ENCODE peak calls at places on chromosomes 11 and 22, in nine cellular contexts. One of them, this sample, is unnamed. For H3K4me1, the result is how much of the 10 kb centered on the place peaks cover.

GRCh38 chr11:33655842-33656600 is 44.6 kb downstream of the C11orf91 start:
- DNase-seq in osteoblast: no peak
- DNase-seq in tibial artery: no peak
- DNase-seq in GM23338: no peak
- DNase-seq in hepatocyte: no peak
- DNase-seq in PC-9: no peak
- DNase-seq in SJSA1: peak
- DNase-seq in fibroblast of lung: no peak
- DNase-seq in mucosa of descending colon: no peak
- DNase-seq in this sample: no peak

GRCh38 chr11:57379732-57380131 is 1.2 kb downstream of the PRG3 start:
- DNase-seq in PC-9: peak
- DNase-seq in GM23338: peak
- DNase-seq in osteoblast: no peak
- DNase-seq in hepatocyte: peak
- DNase-seq in fibroblast of lung: peak
- DNase-seq in tibial artery: no peak
- DNase-seq in SJSA1: no peak
- DNase-seq in mucosa of descending colon: peak
- DNase-seq in this sample: no peak

GRCh38 chr11:18769802-18770456 is 21.7 kb downstream of the PTPN5 start:
- DNase-seq in mucosa of descending colon: peak
- DNase-seq in PC-9: no peak
- DNase-seq in fibroblast of lung: no peak
- DNase-seq in osteoblast: no peak
- DNase-seq in hepatocyte: peak
- DNase-seq in tibial artery: no peak
- DNase-seq in GM23338: peak
- DNase-seq in SJSA1: no peak
- DNase-seq in this sample: no peak

GRCh38 chr22:39719559-39720450 is 149.3 kb downstream of the CACNA1I start:
- DNase-seq in SJSA1: no peak
- DNase-seq in osteoblast: peak
- DNase-seq in PC-9: no peak
- DNase-seq in GM23338: no peak
- DNase-seq in hepatocyte: no peak
- DNase-seq in fibroblast of lung: no peak
- DNase-seq in tibial artery: no peak
- DNase-seq in mucosa of descending colon: no peak
- DNase-seq in this sample: no peak

GRCh38 chr11:134682577-134682976 is 270.5 kb upstream of the B3GAT1 start:
- DNase-seq in osteoblast: no peak
- DNase-seq in PC-9: no peak
- DNase-seq in fibroblast of lung: no peak
- DNase-seq in SJSA1: no peak
- DNase-seq in hepatocyte: no peak
- DNase-seq in tibial artery: no peak
- DNase-seq in mucosa of descending colon: no peak
- DNase-seq in GM23338: no peak
- DNase-seq in this sample: no peak

GRCh38 chr11:120985718-120986569 is 38.0 kb upstream of the TBCEL start:
- DNase-seq in PC-9: peak
- DNase-seq in fibroblast of lung: peak
- DNase-seq in osteoblast: peak
- DNase-seq in hepatocyte: peak
- DNase-seq in tibial artery: no peak
- DNase-seq in SJSA1: peak
- DNase-seq in GM23338: peak
- DNase-seq in mucosa of descending colon: peak
- DNase-seq in this sample: no peak

GRCh38 chr11:66022401-66023185 is 3.7 kb downstream of the CATSPER1 start:
- DNase-seq in SJSA1: peak
- DNase-seq in hepatocyte: peak
- DNase-seq in osteoblast: peak
- DNase-seq in mucosa of descending colon: peak
- DNase-seq in GM23338: peak
- DNase-seq in PC-9: peak
- DNase-seq in tibial artery: peak
- DNase-seq in fibroblast of lung: peak
- DNase-seq in this sample: peak

GRCh38 chr11:111766834-111767142 is 599 bp upstream of the PPP2R1B start:
- DNase-seq in PC-9: no peak
- DNase-seq in fibroblast of lung: no peak
- DNase-seq in hepatocyte: no peak
- DNase-seq in osteoblast: no peak
- DNase-seq in SJSA1: no peak
- DNase-seq in mucosa of descending colon: no peak
- DNase-seq in GM23338: no peak
- DNase-seq in tibial artery: no peak
- DNase-seq in this sample: no peak

GRCh38 chr22:29846290-29846689 is 8.2 kb upstream of the ASCC2 start:
- DNase-seq in GM23338: no peak
- DNase-seq in SJSA1: no peak
- DNase-seq in mucosa of descending colon: no peak
- DNase-seq in PC-9: no peak
- DNase-seq in hepatocyte: no peak
- DNase-seq in fibroblast of lung: no peak
- DNase-seq in osteoblast: no peak
- DNase-seq in tibial artery: no peak
- DNase-seq in this sample: no peak

GRCh38 chr11:110858556-110858921 is 146.3 kb upstream of the ARHGAP20 start:
- DNase-seq in SJSA1: no peak
- DNase-seq in GM23338: no peak
- DNase-seq in tibial artery: peak
- DNase-seq in PC-9: no peak
- DNase-seq in mucosa of descending colon: peak
- DNase-seq in osteoblast: no peak
- DNase-seq in hepatocyte: peak
- DNase-seq in fibroblast of lung: peak
- DNase-seq in this sample: peak

GRCh38 chr11:35035894-35036408 is 103.0 kb upstream of the CD44 start:
- DNase-seq in fibroblast of lung: peak
- DNase-seq in hepatocyte: no peak
- DNase-seq in mucosa of descending colon: no peak
- DNase-seq in SJSA1: peak
- DNase-seq in GM23338: no peak
- DNase-seq in osteoblast: no peak
- DNase-seq in PC-9: peak
- DNase-seq in tibial artery: no peak
- DNase-seq in this sample: no peak
- H3K4me1 ChIP-seq in fibroblast of lung: under half
- H3K4me1 ChIP-seq in hepatocyte: under half
- H3K4me1 ChIP-seq in mucosa of descending colon: under half
- H3K4me1 ChIP-seq in SJSA1: half or more
- H3K4me1 ChIP-seq in GM23338: under half
- H3K4me1 ChIP-seq in osteoblast: under half
- H3K4me1 ChIP-seq in PC-9: half or more
- H3K4me1 ChIP-seq in tibial artery: under half
- H3K4me1 ChIP-seq in this sample: under half

GRCh38 chr11:75159081-75159953 is 8.4 kb downstream of the SLCO2B1 start:
- DNase-seq in mucosa of descending colon: peak
- DNase-seq in hepatocyte: peak
- DNase-seq in osteoblast: peak
- DNase-seq in SJSA1: no peak
- DNase-seq in tibial artery: no peak
- DNase-seq in fibroblast of lung: no peak
- DNase-seq in PC-9: no peak
- DNase-seq in GM23338: peak
- DNase-seq in this sample: no peak

GRCh38 chr11:75162954-75163353 is 12.0 kb downstream of the SLCO2B1 start:
- DNase-seq in osteoblast: no peak
- DNase-seq in fibroblast of lung: no peak
- DNase-seq in SJSA1: no peak
- DNase-seq in GM23338: no peak
- DNase-seq in hepatocyte: no peak
- DNase-seq in PC-9: no peak
- DNase-seq in tibial artery: no peak
- DNase-seq in mucosa of descending colon: no peak
- DNase-seq in this sample: no peak

GRCh38 chr11:75160328-75160757 is 9.4 kb downstream of the SLCO2B1 start:
- DNase-seq in SJSA1: no peak
- DNase-seq in hepatocyte: no peak
- DNase-seq in osteoblast: no peak
- DNase-seq in fibroblast of lung: no peak
- DNase-seq in PC-9: no peak
- DNase-seq in mucosa of descending colon: peak
- DNase-seq in tibial artery: no peak
- DNase-seq in GM23338: no peak
- DNase-seq in this sample: no peak

GRCh38 chr11:75160880-75161279 is 10.0 kb downstream of the SLCO2B1 start:
- DNase-seq in tibial artery: no peak
- DNase-seq in PC-9: no peak
- DNase-seq in SJSA1: no peak
- DNase-seq in fibroblast of lung: no peak
- DNase-seq in GM23338: no peak
- DNase-seq in hepatocyte: no peak
- DNase-seq in osteoblast: no peak
- DNase-seq in mucosa of descending colon: no peak
- DNase-seq in this sample: no peak

DNA sequence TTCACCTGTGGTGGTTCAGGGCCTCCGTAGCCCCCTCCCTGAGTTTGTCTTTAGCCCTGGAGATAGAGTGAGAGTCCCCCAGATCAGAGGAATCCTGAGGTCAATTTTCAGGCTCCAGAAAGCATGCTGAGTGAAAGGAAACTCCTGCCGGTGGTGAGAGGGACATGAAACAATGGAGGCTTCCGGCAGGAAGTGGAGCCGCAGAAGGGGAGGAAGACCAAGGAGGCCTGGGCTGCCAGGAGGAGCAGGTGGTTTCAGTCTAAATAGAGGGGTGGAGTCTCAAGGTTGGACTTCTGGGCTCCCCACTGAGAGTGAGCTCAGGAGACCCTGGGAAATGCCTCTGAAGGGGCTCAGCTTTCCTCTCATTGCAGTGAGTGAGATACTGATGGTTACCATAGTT is 10.6 kb downstream of the SLCO2B1 start:
- DNase-seq in mucosa of descending colon: no peak
- DNase-seq in PC-9: no peak
- DNase-seq in GM23338: no peak
- DNase-seq in fibroblast of lung: no peak
- DNase-seq in SJSA1: no peak
- DNase-seq in osteoblast: no peak
- DNase-seq in hepatocyte: no peak
- DNase-seq in tibial artery: no peak
- DNase-seq in this sample: no peak
- H3K4me1 ChIP-seq in mucosa of descending colon: under half
- H3K4me1 ChIP-seq in PC-9: under half
- H3K4me1 ChIP-seq in GM23338: under half
- H3K4me1 ChIP-seq in fibroblast of lung: under half
- H3K4me1 ChIP-seq in SJSA1: under half
- H3K4me1 ChIP-seq in osteoblast: under half
- H3K4me1 ChIP-seq in hepatocyte: half or more
- H3K4me1 ChIP-seq in tibial artery: under half
- H3K4me1 ChIP-seq in this sample: under half

GRCh38 chr22:20427104-20427944 is 10.3 kb downstream of the SCARF2 start:
- DNase-seq in osteoblast: peak
- DNase-seq in PC-9: no peak
- DNase-seq in SJSA1: no peak
- DNase-seq in fibroblast of lung: no peak
- DNase-seq in GM23338: no peak
- DNase-seq in tibial artery: no peak
- DNase-seq in mucosa of descending colon: no peak
- DNase-seq in hepatocyte: no peak
- DNase-seq in this sample: no peak

GRCh38 chr22:20429254-20430100 is 8.1 kb downstream of the SCARF2 start:
- DNase-seq in fibroblast of lung: no peak
- DNase-seq in hepatocyte: peak
- DNase-seq in osteoblast: peak
- DNase-seq in SJSA1: no peak
- DNase-seq in mucosa of descending colon: peak
- DNase-seq in tibial artery: no peak
- DNase-seq in PC-9: peak
- DNase-seq in GM23338: peak
- DNase-seq in this sample: no peak

GRCh38 chr22:20428496-20429253 is 8.9 kb downstream of the SCARF2 start:
- DNase-seq in hepatocyte: no peak
- DNase-seq in PC-9: no peak
- DNase-seq in mucosa of descending colon: no peak
- DNase-seq in fibroblast of lung: no peak
- DNase-seq in SJSA1: no peak
- DNase-seq in osteoblast: peak
- DNase-seq in tibial artery: no peak
- DNase-seq in GM23338: no peak
- DNase-seq in this sample: no peak

GRCh38 chr22:20425821-20426615 is 11.6 kb downstream of the SCARF2 start:
- DNase-seq in PC-9: no peak
- DNase-seq in SJSA1: no peak
- DNase-seq in mucosa of descending colon: no peak
- DNase-seq in fibroblast of lung: no peak
- DNase-seq in GM23338: peak
- DNase-seq in hepatocyte: no peak
- DNase-seq in osteoblast: peak
- DNase-seq in tibial artery: no peak
- DNase-seq in this sample: no peak

DNA sequence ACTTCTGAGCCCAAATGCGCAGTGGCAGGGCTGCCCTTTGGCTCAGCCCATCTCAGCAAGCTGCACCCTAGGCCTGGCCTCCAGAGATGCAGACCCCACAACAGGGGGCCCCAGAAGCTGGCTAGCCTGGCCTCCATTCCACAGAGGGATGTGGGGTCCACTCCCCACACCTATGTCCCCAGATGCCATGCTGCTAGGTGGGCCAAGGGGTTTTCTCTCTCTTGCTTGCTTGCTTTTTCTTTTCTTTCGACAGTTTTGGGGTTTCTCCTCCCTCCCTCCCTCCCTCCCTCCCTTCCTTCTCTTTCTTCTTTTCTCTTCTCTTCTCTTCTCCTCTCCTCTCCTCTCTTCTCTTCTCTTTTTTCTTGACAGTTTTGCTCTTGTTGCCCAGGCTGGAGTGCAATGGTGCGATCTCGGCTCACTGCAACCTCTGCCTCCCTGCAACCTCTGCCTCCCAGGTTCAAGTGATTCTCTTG is 9.6 kb downstream of the SCARF2 start:
- DNase-seq in hepatocyte: no peak
- DNase-seq in mucosa of descending colon: no peak
- DNase-seq in SJSA1: no peak
- DNase-seq in tibial artery: no peak
- DNase-seq in PC-9: no peak
- DNase-seq in fibroblast of lung: no peak
- DNase-seq in GM23338: no peak
- DNase-seq in osteoblast: peak
- DNase-seq in this sample: no peak
- H3K4me1 ChIP-seq in hepatocyte: under half
- H3K4me1 ChIP-seq in mucosa of descending colon: under half
- H3K4me1 ChIP-seq in SJSA1: under half
- H3K4me1 ChIP-seq in tibial artery: under half
- H3K4me1 ChIP-seq in PC-9: under half
- H3K4me1 ChIP-seq in fibroblast of lung: under half
- H3K4me1 ChIP-seq in GM23338: under half
- H3K4me1 ChIP-seq in osteoblast: under half
- H3K4me1 ChIP-seq in this sample: under half

DNA sequence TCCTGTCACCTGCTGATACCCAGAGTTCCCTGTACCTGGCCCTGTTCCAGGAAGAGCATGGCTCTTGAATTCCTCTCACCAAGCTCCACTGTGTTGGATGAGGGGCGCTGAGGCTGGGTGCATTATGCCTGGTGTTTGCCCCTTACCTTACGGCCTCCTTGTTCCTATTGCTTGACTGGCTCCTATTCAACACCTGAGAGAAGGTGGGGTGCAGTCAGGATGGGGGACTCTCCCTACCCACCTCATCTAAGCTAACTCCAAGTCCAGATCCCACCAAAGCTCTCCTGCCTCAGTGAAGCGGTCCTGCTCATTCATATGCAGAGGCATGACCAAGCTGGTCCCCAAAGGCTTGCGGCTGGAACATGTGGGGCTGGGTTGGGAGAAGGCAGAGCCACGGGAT is 35.8 kb upstream of the RIC3 start:
- DNase-seq in osteoblast: peak
- DNase-seq in fibroblast of lung: no peak
- DNase-seq in mucosa of descending colon: no peak
- DNase-seq in tibial artery: no peak
- DNase-seq in SJSA1: no peak
- DNase-seq in hepatocyte: no peak
- DNase-seq in GM23338: no peak
- DNase-seq in PC-9: no peak
- DNase-seq in this sample: no peak
- H3K4me1 ChIP-seq in osteoblast: under half
- H3K4me1 ChIP-seq in fibroblast of lung: under half
- H3K4me1 ChIP-seq in mucosa of descending colon: under half
- H3K4me1 ChIP-seq in tibial artery: under half
- H3K4me1 ChIP-seq in SJSA1: under half
- H3K4me1 ChIP-seq in hepatocyte: under half
- H3K4me1 ChIP-seq in GM23338: under half
- H3K4me1 ChIP-seq in PC-9: under half
- H3K4me1 ChIP-seq in this sample: under half